ENCODE peak calls at places on chromosomes 12 and 14, in eight cellular contexts. One of them, this sample, is unnamed.

GRCh38 chr14:64686216-64686615 is 18.0 kb upstream of the PLEKHG3 start:
- DNase-seq in amniotic epithelial cell: no peak
- DNase-seq in stimulated activated CD4-positive, alpha-beta T cell treated with anti-CD3 and anti-CD28 coated beads, Interleukin-1b, Interleukin-23, amount 100 ng/mL, for 1 hour: no peak
- DNase-seq in NCI-H69: no peak
- DNase-seq in NK-92 treated with Interleukin-12 subunit alpha and Interleukin-12 subunit beta, amount 100 ng/mL, for 24 hours: no peak
- DNase-seq in AG10803: no peak
- DNase-seq in nephron progenitor cell: no peak
- DNase-seq in suprapubic skin: no peak
- DNase-seq in this sample: no peak

GRCh38 chr14:63855272-63855671 is 2.5 kb downstream of the SYNE2 start:
- DNase-seq in nephron progenitor cell: no peak
- DNase-seq in NCI-H69: peak
- DNase-seq in NK-92 treated with Interleukin-12 subunit alpha and Interleukin-12 subunit beta, amount 100 ng/mL, for 24 hours: no peak
- DNase-seq in stimulated activated CD4-positive, alpha-beta T cell treated with anti-CD3 and anti-CD28 coated beads, Interleukin-1b, Interleukin-23, amount 100 ng/mL, for 1 hour: no peak
- DNase-seq in AG10803: no peak
- DNase-seq in amniotic epithelial cell: no peak
- DNase-seq in suprapubic skin: no peak
- DNase-seq in this sample: no peak

GRCh38 chr12:39619660-39620433 is at the start of gene ABCD2:
- DNase-seq in NCI-H69: peak
- DNase-seq in stimulated activated CD4-positive, alpha-beta T cell treated with anti-CD3 and anti-CD28 coated beads, Interleukin-1b, Interleukin-23, amount 100 ng/mL, for 1 hour: peak
- DNase-seq in AG10803: peak
- DNase-seq in nephron progenitor cell: peak
- DNase-seq in suprapubic skin: peak
- DNase-seq in NK-92 treated with Interleukin-12 subunit alpha and Interleukin-12 subunit beta, amount 100 ng/mL, for 24 hours: peak
- DNase-seq in amniotic epithelial cell: peak
- DNase-seq in this sample: peak

GRCh38 chr14:79727900-79728299 is 483.4 kb downstream of the DIO2 start:
- DNase-seq in nephron progenitor cell: no peak
- DNase-seq in NK-92 treated with Interleukin-12 subunit alpha and Interleukin-12 subunit beta, amount 100 ng/mL, for 24 hours: no peak
- DNase-seq in AG10803: no peak
- DNase-seq in NCI-H69: no peak
- DNase-seq in stimulated activated CD4-positive, alpha-beta T cell treated with anti-CD3 and anti-CD28 coated beads, Interleukin-1b, Interleukin-23, amount 100 ng/mL, for 1 hour: no peak
- DNase-seq in suprapubic skin: no peak
- DNase-seq in amniotic epithelial cell: no peak
- DNase-seq in this sample: no peak

GRCh38 chr12:68641138-68641537 is 30.4 kb downstream of the RAP1B start:
- DNase-seq in suprapubic skin: no peak
- DNase-seq in nephron progenitor cell: no peak
- DNase-seq in AG10803: no peak
- DNase-seq in stimulated activated CD4-positive, alpha-beta T cell treated with anti-CD3 and anti-CD28 coated beads, Interleukin-1b, Interleukin-23, amount 100 ng/mL, for 1 hour: no peak
- DNase-seq in amniotic epithelial cell: no peak
- DNase-seq in NK-92 treated with Interleukin-12 subunit alpha and Interleukin-12 subunit beta, amount 100 ng/mL, for 24 hours: no peak
- DNase-seq in NCI-H69: no peak
- DNase-seq in this sample: peak

GRCh38 chr14:69715725-69716482 is 51.0 kb upstream of the SRSF5 start:
- DNase-seq in nephron progenitor cell: no peak
- DNase-seq in stimulated activated CD4-positive, alpha-beta T cell treated with anti-CD3 and anti-CD28 coated beads, Interleukin-1b, Interleukin-23, amount 100 ng/mL, for 1 hour: no peak
- DNase-seq in amniotic epithelial cell: peak
- DNase-seq in NCI-H69: peak
- DNase-seq in AG10803: peak
- DNase-seq in NK-92 treated with Interleukin-12 subunit alpha and Interleukin-12 subunit beta, amount 100 ng/mL, for 24 hours: no peak
- DNase-seq in suprapubic skin: no peak
- DNase-seq in this sample: peak

GRCh38 chr12:82682326-82682725 is 4.4 kb upstream of the TMTC2 start:
- DNase-seq in AG10803: no peak
- DNase-seq in stimulated activated CD4-positive, alpha-beta T cell treated with anti-CD3 and anti-CD28 coated beads, Interleukin-1b, Interleukin-23, amount 100 ng/mL, for 1 hour: no peak
- DNase-seq in NK-92 treated with Interleukin-12 subunit alpha and Interleukin-12 subunit beta, amount 100 ng/mL, for 24 hours: no peak
- DNase-seq in NCI-H69: peak
- DNase-seq in suprapubic skin: no peak
- DNase-seq in amniotic epithelial cell: no peak
- DNase-seq in nephron progenitor cell: no peak
- DNase-seq in this sample: no peak

GRCh38 chr12:92356405-92356804 is 210.8 kb upstream of the BTG1 start:
- DNase-seq in NK-92 treated with Interleukin-12 subunit alpha and Interleukin-12 subunit beta, amount 100 ng/mL, for 24 hours: no peak
- DNase-seq in stimulated activated CD4-positive, alpha-beta T cell treated with anti-CD3 and anti-CD28 coated beads, Interleukin-1b, Interleukin-23, amount 100 ng/mL, for 1 hour: no peak
- DNase-seq in amniotic epithelial cell: no peak
- DNase-seq in suprapubic skin: no peak
- DNase-seq in nephron progenitor cell: no peak
- DNase-seq in AG10803: peak
- DNase-seq in NCI-H69: peak
- DNase-seq in this sample: no peak

GRCh38 chr12:120783197-120783596 is 57.6 kb downstream of the ACADS start:
- DNase-seq in amniotic epithelial cell: peak
- DNase-seq in NCI-H69: no peak
- DNase-seq in nephron progenitor cell: no peak
- DNase-seq in stimulated activated CD4-positive, alpha-beta T cell treated with anti-CD3 and anti-CD28 coated beads, Interleukin-1b, Interleukin-23, amount 100 ng/mL, for 1 hour: no peak
- DNase-seq in suprapubic skin: no peak
- DNase-seq in AG10803: peak
- DNase-seq in NK-92 treated with Interleukin-12 subunit alpha and Interleukin-12 subunit beta, amount 100 ng/mL, for 24 hours: no peak
- DNase-seq in this sample: peak

GRCh38 chr12:77578471-77579262 is 252.0 kb upstream of the NAV3 start:
- DNase-seq in nephron progenitor cell: no peak
- DNase-seq in suprapubic skin: no peak
- DNase-seq in stimulated activated CD4-positive, alpha-beta T cell treated with anti-CD3 and anti-CD28 coated beads, Interleukin-1b, Interleukin-23, amount 100 ng/mL, for 1 hour: no peak
- DNase-seq in amniotic epithelial cell: no peak
- DNase-seq in NCI-H69: peak
- DNase-seq in NK-92 treated with Interleukin-12 subunit alpha and Interleukin-12 subunit beta, amount 100 ng/mL, for 24 hours: no peak
- DNase-seq in AG10803: peak
- DNase-seq in this sample: no peak

This sample was measured in fibroblast of gingiva.